ENCODE peak calls at places on chromosomes 13 and 19, in six cellular contexts. One of them, this sample, is unnamed.

GRCh38 chr19:47651132-47651531 is 42.2 kb downstream of the BICRA start:
- DNase-seq in NB4: no peak
- DNase-seq in GM12865: no peak
- DNase-seq in heart right ventricle: no peak
- DNase-seq in left lung: no peak
- DNase-seq in progenitor cell of endocrine pancreas: no peak
- DNase-seq in this sample: no peak

GRCh38 chr13:83232626-83233025 is 649.6 kb downstream of the SLITRK1 start:
- DNase-seq in GM12865: no peak
- DNase-seq in NB4: no peak
- DNase-seq in left lung: no peak
- DNase-seq in progenitor cell of endocrine pancreas: no peak
- DNase-seq in heart right ventricle: no peak
- DNase-seq in this sample: no peak

GRCh38 chr19:45632468-45633196 is 6.6 kb downstream of the EML2 start:
- DNase-seq in left lung: peak
- DNase-seq in heart right ventricle: peak
- DNase-seq in progenitor cell of endocrine pancreas: peak
- DNase-seq in NB4: peak
- DNase-seq in GM12865: peak
- DNase-seq in this sample: no peak

GRCh38 chr13:90365130-90365529 is 982.4 kb upstream of the MIR17HG start:
- DNase-seq in NB4: no peak
- DNase-seq in GM12865: no peak
- DNase-seq in left lung: no peak
- DNase-seq in progenitor cell of endocrine pancreas: no peak
- DNase-seq in heart right ventricle: no peak
- DNase-seq in this sample: no peak

GRCh38 chr19:42872608-42873007 is 6.9 kb downstream of the PSG1 start:
- DNase-seq in progenitor cell of endocrine pancreas: no peak
- DNase-seq in NB4: no peak
- DNase-seq in left lung: no peak
- DNase-seq in heart right ventricle: no peak
- DNase-seq in GM12865: no peak
- DNase-seq in this sample: no peak

GRCh38 chr13:32428581-32429072 is 697 bp upstream of the N4BP2L1 start:
- DNase-seq in NB4: peak
- DNase-seq in left lung: no peak
- DNase-seq in GM12865: peak
- DNase-seq in heart right ventricle: no peak
- DNase-seq in progenitor cell of endocrine pancreas: no peak
- DNase-seq in this sample: no peak

GRCh38 chr13:45142440-45143345 is 22.4 kb downstream of the GTF2F2 start:
- DNase-seq in NB4: no peak
- DNase-seq in heart right ventricle: no peak
- DNase-seq in GM12865: no peak
- DNase-seq in left lung: no peak
- DNase-seq in progenitor cell of endocrine pancreas: no peak
- DNase-seq in this sample: no peak

GRCh38 chr13:48318714-48319457 is 15.3 kb downstream of the RB1 start:
- DNase-seq in left lung: peak
- DNase-seq in heart right ventricle: peak
- DNase-seq in NB4: no peak
- DNase-seq in progenitor cell of endocrine pancreas: no peak
- DNase-seq in GM12865: no peak
- DNase-seq in this sample: no peak

GRCh38 chr19:44653977-44654784 is 10.5 kb downstream of the PVR start:
- DNase-seq in GM12865: peak
- DNase-seq in left lung: peak
- DNase-seq in NB4: peak
- DNase-seq in progenitor cell of endocrine pancreas: peak
- DNase-seq in heart right ventricle: peak
- DNase-seq in this sample: peak

GRCh38 chr13:110914293-110915056 is 394 bp downstream of the ANKRD10 start:
- DNase-seq in GM12865: peak
- DNase-seq in progenitor cell of endocrine pancreas: peak
- DNase-seq in heart right ventricle: peak
- DNase-seq in NB4: peak
- DNase-seq in left lung: peak
- DNase-seq in this sample: peak

GRCh38 chr19:19224150-19224851 is 12.5 kb downstream of the NCAN start:
- DNase-seq in left lung: peak
- DNase-seq in progenitor cell of endocrine pancreas: no peak
- DNase-seq in NB4: no peak
- DNase-seq in heart right ventricle: no peak
- DNase-seq in GM12865: no peak
- DNase-seq in this sample: no peak

GRCh38 chr19:1063909-1064660 is 2.9 kb upstream of the ARHGAP45 start:
- DNase-seq in GM12865: no peak
- DNase-seq in left lung: no peak
- DNase-seq in progenitor cell of endocrine pancreas: no peak
- DNase-seq in heart right ventricle: no peak
- DNase-seq in NB4: no peak
- DNase-seq in this sample: no peak

DNA sequence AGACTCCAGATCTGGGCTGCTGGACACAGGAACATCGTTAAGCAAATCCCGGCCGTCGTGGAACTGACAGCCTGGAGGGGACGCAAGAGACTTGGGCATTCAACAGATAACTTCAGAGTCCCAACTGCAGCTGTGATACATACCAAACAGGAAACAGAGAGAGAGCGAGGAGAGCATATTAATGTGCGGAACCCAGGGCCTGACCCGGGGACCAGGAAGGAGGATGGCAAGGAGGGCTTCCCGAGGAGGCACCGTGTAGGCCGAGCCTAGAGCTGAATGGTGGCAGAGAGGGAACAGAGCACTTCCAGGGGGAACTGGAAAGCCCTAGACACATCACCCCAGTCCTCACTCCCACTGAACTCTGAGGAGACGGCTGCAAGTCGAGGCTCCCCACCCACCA is 68.1 kb downstream of the SIPA1L3 start:
- DNase-seq in GM12865: peak
- DNase-seq in left lung: no peak
- DNase-seq in progenitor cell of endocrine pancreas: no peak
- DNase-seq in heart right ventricle: no peak
- DNase-seq in NB4: no peak
- DNase-seq in this sample: no peak
- TF ChIP-seq CTCF in GM12865: peak
- TF ChIP-seq CTCF in left lung: no peak
- TF ChIP-seq CTCF in progenitor cell of endocrine pancreas: no peak
- TF ChIP-seq CTCF in heart right ventricle: no peak
- TF ChIP-seq CTCF in NB4: no peak
- TF ChIP-seq CTCF in this sample: no peak

DNA sequence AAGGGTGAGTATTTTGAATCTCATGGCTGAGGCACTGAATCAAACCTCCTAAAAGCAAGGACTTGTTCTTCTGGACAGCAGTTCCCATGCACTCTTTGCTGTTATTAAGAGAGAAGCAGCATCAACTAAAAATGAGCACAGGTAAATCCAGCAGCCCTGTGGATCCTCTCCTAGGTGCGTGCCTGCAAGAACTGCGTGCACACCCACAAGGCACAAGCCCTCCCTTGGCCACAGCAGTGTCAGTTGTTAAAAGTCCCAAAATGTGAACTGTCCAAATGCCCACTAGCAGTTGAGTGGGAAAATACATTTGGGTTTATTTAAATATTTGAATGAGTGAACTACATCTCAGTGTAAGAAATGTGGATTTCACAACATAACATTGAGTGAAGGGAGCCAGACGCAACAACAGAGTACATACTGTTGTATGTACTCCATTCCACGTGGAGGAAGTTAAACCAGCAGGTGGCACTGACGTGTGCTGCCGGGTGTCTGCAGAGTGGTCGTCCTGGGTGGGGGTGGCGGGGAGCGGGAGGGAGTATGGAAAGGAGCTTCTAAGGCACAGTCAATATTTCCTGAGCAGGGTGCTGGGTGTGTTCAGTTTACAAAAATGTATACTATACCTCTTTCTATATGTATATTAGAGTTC is 266.4 kb downstream of the NALCN start:
- DNase-seq in NB4: peak
- DNase-seq in heart right ventricle: no peak
- DNase-seq in left lung: no peak
- DNase-seq in GM12865: peak
- DNase-seq in progenitor cell of endocrine pancreas: no peak
- DNase-seq in this sample: no peak
- TF ChIP-seq CTCF in NB4: no peak
- TF ChIP-seq CTCF in heart right ventricle: no peak
- TF ChIP-seq CTCF in left lung: no peak
- TF ChIP-seq CTCF in GM12865: peak
- TF ChIP-seq CTCF in progenitor cell of endocrine pancreas: peak
- TF ChIP-seq CTCF in this sample: no peak

GRCh38 chr13:68261105-68261504 is 1031.0 kb upstream of the PCDH9 start:
- DNase-seq in heart right ventricle: no peak
- DNase-seq in left lung: no peak
- DNase-seq in progenitor cell of endocrine pancreas: no peak
- DNase-seq in NB4: peak
- DNase-seq in GM12865: peak
- DNase-seq in this sample: no peak
- TF ChIP-seq CTCF in heart right ventricle: no peak
- TF ChIP-seq CTCF in left lung: no peak
- TF ChIP-seq CTCF in progenitor cell of endocrine pancreas: no peak
- TF ChIP-seq CTCF in NB4: peak
- TF ChIP-seq CTCF in GM12865: no peak
- TF ChIP-seq CTCF in this sample: no peak

DNA sequence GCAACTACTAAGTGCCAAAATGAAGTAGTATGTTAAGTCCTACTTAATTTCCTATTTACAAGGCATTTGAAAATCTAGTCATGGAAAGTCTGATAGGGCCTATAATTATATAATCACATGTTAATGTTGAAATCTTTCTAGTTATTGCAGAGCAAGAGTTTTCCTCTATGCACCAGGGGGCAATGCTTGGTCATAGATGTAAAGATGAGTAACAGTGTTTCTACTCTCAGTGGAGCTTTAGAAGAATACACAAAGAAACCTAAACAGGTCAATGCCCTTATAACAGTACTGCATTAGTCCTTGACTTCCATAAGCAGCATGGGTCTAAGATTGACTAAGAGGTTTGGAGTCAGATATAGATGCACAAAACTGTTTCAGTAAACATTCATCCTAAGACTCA is 218.7 kb downstream of the KCTD12 start:
- DNase-seq in progenitor cell of endocrine pancreas: no peak
- DNase-seq in NB4: peak
- DNase-seq in left lung: no peak
- DNase-seq in heart right ventricle: no peak
- DNase-seq in GM12865: peak
- DNase-seq in this sample: no peak
- TF ChIP-seq CTCF in progenitor cell of endocrine pancreas: no peak
- TF ChIP-seq CTCF in NB4: no peak
- TF ChIP-seq CTCF in left lung: no peak
- TF ChIP-seq CTCF in heart right ventricle: peak
- TF ChIP-seq CTCF in GM12865: no peak
- TF ChIP-seq CTCF in this sample: no peak

DNA sequence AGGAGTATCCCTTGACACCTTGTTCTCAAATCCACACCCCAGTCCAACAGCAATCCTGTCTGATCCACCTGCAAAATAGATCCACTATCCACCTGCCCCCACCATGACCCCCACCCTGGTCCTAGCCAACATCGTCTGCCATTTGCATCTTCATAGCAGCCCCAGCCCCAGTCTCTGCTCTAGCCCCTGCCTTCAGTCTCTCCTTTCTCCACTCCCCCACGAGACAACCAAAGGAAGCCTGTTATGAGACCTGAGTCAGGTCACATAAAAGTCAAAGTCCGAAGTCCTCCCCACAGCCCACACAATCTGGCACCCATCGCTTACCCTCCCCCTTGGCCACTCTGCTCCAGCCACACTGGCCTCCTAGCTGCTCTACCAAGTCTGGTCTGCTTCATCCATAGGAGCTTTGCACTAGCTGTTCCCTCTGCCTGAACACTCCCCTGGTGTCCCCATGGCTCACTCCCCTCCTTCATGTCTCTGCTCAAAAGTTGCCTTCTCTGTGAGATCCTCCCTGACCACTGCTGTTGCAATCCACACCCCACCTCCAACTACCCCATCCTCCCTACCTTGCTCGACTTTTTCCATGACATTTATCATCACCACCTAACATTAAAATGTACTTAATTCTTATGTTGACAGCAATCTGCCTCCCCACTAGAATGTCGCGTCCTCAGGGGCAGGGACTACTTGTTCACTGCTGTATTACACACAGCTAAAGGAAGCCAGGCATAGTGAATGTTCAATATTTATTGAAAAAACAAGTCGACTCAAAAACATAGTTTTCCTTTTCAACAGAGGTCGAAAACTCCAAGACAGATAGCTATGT is 1.2 kb upstream of the PLEKHG2 start:
- DNase-seq in heart right ventricle: no peak
- DNase-seq in progenitor cell of endocrine pancreas: no peak
- DNase-seq in NB4: peak
- DNase-seq in left lung: no peak
- DNase-seq in GM12865: peak
- DNase-seq in this sample: peak
- TF ChIP-seq CTCF in heart right ventricle: no peak
- TF ChIP-seq CTCF in progenitor cell of endocrine pancreas: no peak
- TF ChIP-seq CTCF in NB4: no peak
- TF ChIP-seq CTCF in left lung: no peak
- TF ChIP-seq CTCF in GM12865: no peak
- TF ChIP-seq CTCF in this sample: no peak

GRCh38 chr13:20492641-20493040 is 33.0 kb downstream of the CRYL1 start:
- DNase-seq in heart right ventricle: no peak
- DNase-seq in NB4: peak
- DNase-seq in GM12865: peak
- DNase-seq in left lung: no peak
- DNase-seq in progenitor cell of endocrine pancreas: no peak
- DNase-seq in this sample: no peak
- TF ChIP-seq CTCF in heart right ventricle: peak
- TF ChIP-seq CTCF in NB4: peak
- TF ChIP-seq CTCF in GM12865: peak
- TF ChIP-seq CTCF in left lung: no peak
- TF ChIP-seq CTCF in progenitor cell of endocrine pancreas: peak
- TF ChIP-seq CTCF in this sample: no peak

This sample was measured in natural killer cell.